ENCODE peak calls at places on chromosomes 4 and X, in six cellular contexts. D is pons, O is cardiac fibroblast, U is sciatic nerve, A is MCF 10A, E is foreskin fibroblast. B is an unnamed sample.

GRCh38 chr4:37908488-37909343 is 17.8 kb downstream of the TBC1D1 start:
- DNase-seq in E (peak), D (peak), A (peak), U (no peak), O (peak), B (peak)

GRCh38 chrX:47854474-47854873 is 17.8 kb downstream of the ZNF81 start:
- DNase-seq in O (peak), U (peak), A (peak), D (peak), E (peak), B (no peak)

GRCh38 chr4:139795915-139796314 is 130.3 kb downstream of the MGST2 start:
- DNase-seq in U (no peak), E (peak), D (no peak), A (no peak), O (no peak), B (no peak)

GRCh38 chr4:147525494-147526271 is 44.8 kb downstream of the EDNRA start:
- DNase-seq in O (no peak), U (no peak), A (no peak), D (no peak), E (no peak), B (no peak)

GRCh38 chr4:18111100-18111499 is 89.5 kb upstream of the LCORL start:
- DNase-seq in A (peak), D (no peak), E (no peak), O (no peak), U (no peak), B (no peak)

GRCh38 chr4:8472166-8472688 is 31.6 kb downstream of the TRMT44 start:
- DNase-seq in D (no peak), A (no peak), E (peak), O (no peak), U (no peak), B (peak)

GRCh38 chrX:28979876-28980275 is 392.6 kb downstream of the IL1RAPL1 start:
- DNase-seq in U (no peak), D (no peak), E (no peak), O (no peak), A (peak), B (no peak)

GRCh38 chr4:40840985-40841571 is 91.3 kb downstream of the NSUN7 start:
- DNase-seq in O (peak), D (peak), E (peak), A (peak), U (peak), B (peak)

GRCh38 chr4:176291748-176292147 is 22.7 kb upstream of the ASB5 start:
- DNase-seq in D (no peak), O (no peak), U (no peak), A (no peak), E (no peak), B (no peak)

GRCh38 chr4:1374706-1375045 is 27.7 kb downstream of the UVSSA start:
- DNase-seq in A (no peak), E (no peak), O (no peak), D (no peak), U (peak), B (peak)

GRCh38 chr4:73698217-73698616 is 42.2 kb upstream of the CXCL8 start:
- DNase-seq in O (peak), U (no peak), E (peak), A (peak), D (peak), B (peak)

GRCh38 chr4:124711469-124712416 is 789 bp downstream of the ANKRD50 start:
- DNase-seq in D (peak), O (peak), U (no peak), E (peak), A (peak), B (peak)

GRCh38 chrX:33892670-33893069 is 239.4 kb downstream of the FAM47A start:
- DNase-seq in O (no peak), E (no peak), A (no peak), U (no peak), D (no peak), B (no peak)

GRCh38 chrX:125202486-125203378 is 116.9 kb upstream of the TEX13C start:
- DNase-seq in E (no peak), U (no peak), A (no peak), O (no peak), D (no peak), B (no peak)

GRCh38 chr4:2786152-2786671 is 6.7 kb upstream of the SH3BP2 start:
- DNase-seq in E (no peak), D (no peak), O (no peak), U (peak), A (no peak), B (no peak)

B was measured in osteoblast.